ENCODE peak calls at places on chromosome 7, in six cellular contexts. M is iPS-NIHi11; J is A172; N is left ventricle myocardium inferior; K is stimulated activated effector memory CD8-positive, alpha-beta T cell treated with anti-CD3 and anti-CD28 coated beads, Interleukin-12 subunit alpha, Interleukin-12 subunit beta, amount 100 ng/mL, for 72 hours; U is GM10248. D is an unnamed sample.

GRCh38 chr7:139095194-139095659 is 14.3 kb downstream of the ZC3HAV1 start:
- DNase-seq in K (no peak), M (no peak), J (no peak), U (peak), N (no peak), D (no peak)

GRCh38 chr7:388023-388355 is 98.0 kb downstream of the FOXL3 start:
- DNase-seq in N (no peak), U (no peak), M (no peak), J (no peak), K (no peak), D (no peak)

GRCh38 chr7:151251926-151252835 is 3.7 kb upstream of the SMARCD3 start:
- DNase-seq in U (no peak), J (peak), N (peak), K (no peak), M (peak), D (peak)

GRCh38 chr7:130721486-130722277 is 12.3 kb downstream of the KLF14 start:
- DNase-seq in K (peak), U (peak), M (peak), J (peak), N (peak), D (peak)

GRCh38 chr7:34463830-34464229 is 194.2 kb upstream of the NPSR1 start:
- DNase-seq in J (peak), M (no peak), N (no peak), U (no peak), K (no peak), D (peak)

GRCh38 chr7:11373546-11374142 is 400.0 kb downstream of the PHF14 start:
- DNase-seq in N (no peak), U (no peak), M (peak), J (peak), K (no peak), D (peak)

GRCh38 chr7:24328050-24328449 is 44.1 kb downstream of the NPY start:
- DNase-seq in K (no peak), N (no peak), J (no peak), U (no peak), M (no peak), D (peak)

GRCh38 chr7:7802531-7802930 is 84.1 kb upstream of the RPA3 start:
- DNase-seq in U (no peak), N (no peak), K (no peak), M (no peak), J (no peak), D (no peak)

GRCh38 chr7:29607889-29608288 is 44.3 kb downstream of the PRR15 start:
- DNase-seq in U (no peak), J (peak), N (no peak), K (no peak), M (peak), D (peak)